ENCODE peak calls at places on chromosomes 4 and X, in five cellular contexts. One of them, this sample, is unnamed.

GRCh38 chrX:41381685-41382084 is 47.7 kb downstream of the DDX3X start:
- DNase-seq in astrocyte: peak
- DNase-seq in neural crest cell: peak
- DNase-seq in sciatic nerve: peak
- DNase-seq in progenitor cell of endocrine pancreas: no peak
- DNase-seq in this sample: no peak

GRCh38 chrX:26915064-26915463 is 548.1 kb downstream of the PPP4R3C start:
- DNase-seq in neural crest cell: no peak
- DNase-seq in astrocyte: peak
- DNase-seq in progenitor cell of endocrine pancreas: no peak
- DNase-seq in sciatic nerve: no peak
- DNase-seq in this sample: no peak

GRCh38 chr4:187929024-187929423 is 66.5 kb upstream of the ZFP42 start:
- DNase-seq in astrocyte: no peak
- DNase-seq in progenitor cell of endocrine pancreas: no peak
- DNase-seq in sciatic nerve: no peak
- DNase-seq in neural crest cell: peak
- DNase-seq in this sample: no peak

GRCh38 chr4:150574678-150575077 is 7.3 kb upstream of the MAB21L2 start:
- DNase-seq in sciatic nerve: no peak
- DNase-seq in astrocyte: no peak
- DNase-seq in neural crest cell: no peak
- DNase-seq in progenitor cell of endocrine pancreas: no peak
- DNase-seq in this sample: no peak

GRCh38 chr4:124694961-124695598 is 17.5 kb downstream of the ANKRD50 start:
- DNase-seq in neural crest cell: no peak
- DNase-seq in astrocyte: no peak
- DNase-seq in sciatic nerve: no peak
- DNase-seq in progenitor cell of endocrine pancreas: no peak
- DNase-seq in this sample: no peak

GRCh38 chr4:38815879-38816782 is 11.5 kb upstream of the TLR1 start:
- DNase-seq in sciatic nerve: no peak
- DNase-seq in astrocyte: peak
- DNase-seq in neural crest cell: no peak
- DNase-seq in progenitor cell of endocrine pancreas: no peak
- DNase-seq in this sample: no peak

GRCh38 chrX:151694661-151695582 is at the start of gene PRRG3:
- DNase-seq in progenitor cell of endocrine pancreas: peak
- DNase-seq in neural crest cell: peak
- DNase-seq in astrocyte: no peak
- DNase-seq in sciatic nerve: peak
- DNase-seq in this sample: no peak

GRCh38 chrX:41184312-41184711 is 99.1 kb downstream of the USP9X start:
- DNase-seq in sciatic nerve: no peak
- DNase-seq in astrocyte: no peak
- DNase-seq in progenitor cell of endocrine pancreas: no peak
- DNase-seq in neural crest cell: no peak
- DNase-seq in this sample: no peak

GRCh38 chr4:135532132-135532531 is 1330.5 kb upstream of the PABPC4L start:
- DNase-seq in sciatic nerve: no peak
- DNase-seq in progenitor cell of endocrine pancreas: no peak
- DNase-seq in astrocyte: no peak
- DNase-seq in neural crest cell: no peak
- DNase-seq in this sample: no peak

GRCh38 chrX:39398973-39399268 is 597.7 kb downstream of the MID1IP1 start:
- DNase-seq in sciatic nerve: peak
- DNase-seq in progenitor cell of endocrine pancreas: no peak
- DNase-seq in neural crest cell: no peak
- DNase-seq in astrocyte: no peak
- DNase-seq in this sample: no peak

GRCh38 chr4:6474053-6474568 is 1.7 kb upstream of the PPP2R2C start:
- DNase-seq in progenitor cell of endocrine pancreas: peak
- DNase-seq in astrocyte: no peak
- DNase-seq in sciatic nerve: peak
- DNase-seq in neural crest cell: no peak
- DNase-seq in this sample: no peak

GRCh38 chrX:96841325-96841724 is 42.4 kb upstream of the RPA4 start:
- DNase-seq in sciatic nerve: no peak
- DNase-seq in neural crest cell: no peak
- DNase-seq in astrocyte: no peak
- DNase-seq in progenitor cell of endocrine pancreas: no peak
- DNase-seq in this sample: no peak

GRCh38 chr4:184348311-184349233 is 125.8 kb downstream of the IRF2 start:
- DNase-seq in astrocyte: no peak
- DNase-seq in sciatic nerve: no peak
- DNase-seq in neural crest cell: no peak
- DNase-seq in progenitor cell of endocrine pancreas: no peak
- DNase-seq in this sample: no peak

This sample was measured in activated naive CD8-positive, alpha-beta T cell treated with anti-CD3 and anti-CD28 coated beads for 36 hours.